ENCODE peak calls at places on chromosomes 7 and 10, in five cellular contexts. One of them, this sample, is unnamed. For H3K4me1, the result is how much of the 10 kb centered on the place peaks cover.

GRCh38 chr7:49127359-49127848 is 203.1 kb downstream of the CDC14C start:
- DNase-seq in CD8-positive, alpha-beta memory T cell: no peak
- DNase-seq in right atrium auricular region: no peak
- DNase-seq in HCT116: no peak
- DNase-seq in spleen: no peak
- DNase-seq in this sample: no peak

GRCh38 chr10:6995339-6995738 is 415.3 kb upstream of the PRKCQ start:
- DNase-seq in CD8-positive, alpha-beta memory T cell: no peak
- DNase-seq in right atrium auricular region: no peak
- DNase-seq in HCT116: no peak
- DNase-seq in spleen: no peak
- DNase-seq in this sample: no peak

GRCh38 chr10:66629976-66630375 is 295.9 kb upstream of the LRRTM3 start:
- DNase-seq in CD8-positive, alpha-beta memory T cell: no peak
- DNase-seq in right atrium auricular region: no peak
- DNase-seq in HCT116: no peak
- DNase-seq in spleen: no peak
- DNase-seq in this sample: no peak

GRCh38 chr7:108613147-108613948 is 43.7 kb downstream of the DNAJB9 start:
- DNase-seq in CD8-positive, alpha-beta memory T cell: peak
- DNase-seq in right atrium auricular region: no peak
- DNase-seq in HCT116: peak
- DNase-seq in spleen: no peak
- DNase-seq in this sample: no peak

GRCh38 chr10:69869291-69869841 is 67.7 kb downstream of the COL13A1 start:
- DNase-seq in CD8-positive, alpha-beta memory T cell: no peak
- DNase-seq in right atrium auricular region: no peak
- DNase-seq in HCT116: peak
- DNase-seq in spleen: no peak
- DNase-seq in this sample: no peak

GRCh38 chr7:14687777-14688176 is 214.8 kb downstream of the DGKB start:
- DNase-seq in CD8-positive, alpha-beta memory T cell: no peak
- DNase-seq in right atrium auricular region: no peak
- DNase-seq in HCT116: no peak
- DNase-seq in spleen: no peak
- DNase-seq in this sample: no peak

GRCh38 chr7:138388673-138389491 is 71.2 kb upstream of the TRIM24 start:
- DNase-seq in CD8-positive, alpha-beta memory T cell: no peak
- DNase-seq in right atrium auricular region: no peak
- DNase-seq in HCT116: no peak
- DNase-seq in spleen: no peak
- DNase-seq in this sample: no peak

GRCh38 chr10:93224005-93224779 is 150.5 kb downstream of the CYP26A1 start:
- DNase-seq in CD8-positive, alpha-beta memory T cell: no peak
- DNase-seq in right atrium auricular region: no peak
- DNase-seq in HCT116: no peak
- DNase-seq in spleen: no peak
- DNase-seq in this sample: no peak

GRCh38 chr10:47079177-47079580 is 168.0 kb downstream of the PTPN20 start:
- DNase-seq in CD8-positive, alpha-beta memory T cell: no peak
- DNase-seq in right atrium auricular region: no peak
- DNase-seq in HCT116: no peak
- DNase-seq in spleen: no peak
- DNase-seq in this sample: no peak

GRCh38 chr7:55187701-55188491 is 169.1 kb downstream of the EGFR start:
- DNase-seq in CD8-positive, alpha-beta memory T cell: no peak
- DNase-seq in right atrium auricular region: no peak
- DNase-seq in HCT116: no peak
- DNase-seq in spleen: no peak
- DNase-seq in this sample: no peak

GRCh38 chr7:158263110-158263963 is 324.3 kb downstream of the PTPRN2 start:
- DNase-seq in CD8-positive, alpha-beta memory T cell: no peak
- DNase-seq in right atrium auricular region: no peak
- DNase-seq in HCT116: no peak
- DNase-seq in spleen: peak
- DNase-seq in this sample: peak

GRCh38 chr10:69620625-69621024 is 9.4 kb upstream of the FAM241B start:
- DNase-seq in CD8-positive, alpha-beta memory T cell: no peak
- DNase-seq in right atrium auricular region: no peak
- DNase-seq in HCT116: no peak
- DNase-seq in spleen: no peak
- DNase-seq in this sample: no peak

DNA sequence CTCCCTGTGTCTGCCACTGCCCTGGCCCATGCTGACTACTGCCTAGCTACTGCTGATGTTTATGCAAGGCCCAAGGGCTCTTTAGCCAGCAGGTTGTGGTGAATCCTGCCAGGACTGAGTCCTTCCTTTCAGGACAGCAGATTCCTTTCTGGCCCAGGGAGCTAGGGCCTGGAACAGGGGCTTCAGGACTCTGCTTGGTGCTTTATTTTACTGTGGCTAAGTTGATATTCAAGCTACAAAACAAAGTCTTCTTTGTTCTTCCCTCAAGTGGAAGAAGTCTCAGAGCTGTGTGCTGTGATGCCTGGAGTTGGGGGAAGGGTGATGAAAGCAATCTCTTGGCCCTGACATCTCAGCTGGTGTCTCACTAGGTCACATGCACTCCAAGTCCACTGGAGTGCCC is 66.2 kb upstream of the NME8 start:
- DNase-seq in CD8-positive, alpha-beta memory T cell: no peak
- DNase-seq in right atrium auricular region: no peak
- DNase-seq in HCT116: no peak
- DNase-seq in spleen: no peak
- DNase-seq in this sample: peak
- H3K4me1 ChIP-seq in CD8-positive, alpha-beta memory T cell: under half
- H3K4me1 ChIP-seq in right atrium auricular region: under half
- H3K4me1 ChIP-seq in HCT116: under half
- H3K4me1 ChIP-seq in spleen: under half
- H3K4me1 ChIP-seq in this sample: under half

DNA sequence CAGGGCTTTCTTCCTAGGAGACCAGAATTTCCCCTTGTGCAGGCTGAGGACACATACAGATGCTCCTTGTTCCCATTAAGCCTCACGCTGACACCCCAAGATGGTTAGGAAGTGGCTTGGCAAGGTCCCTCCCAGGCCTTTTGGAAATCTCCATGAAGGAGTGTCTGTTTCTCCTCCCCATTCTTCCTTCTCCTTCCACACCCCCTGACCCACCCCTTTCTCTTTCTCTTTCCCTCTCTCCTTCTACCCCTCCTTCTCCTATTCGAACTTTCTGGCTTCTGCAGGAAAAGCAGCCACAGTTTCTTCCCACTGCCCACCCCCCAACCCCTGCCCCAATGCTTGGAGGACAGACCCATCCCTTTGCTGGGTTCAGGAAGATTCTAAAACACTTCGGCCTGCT is 80.6 kb downstream of the PPP1R3C start:
- DNase-seq in CD8-positive, alpha-beta memory T cell: no peak
- DNase-seq in right atrium auricular region: no peak
- DNase-seq in HCT116: no peak
- DNase-seq in spleen: no peak
- DNase-seq in this sample: no peak
- H3K4me3 ChIP-seq in CD8-positive, alpha-beta memory T cell: no peak
- H3K4me3 ChIP-seq in right atrium auricular region: peak
- H3K4me3 ChIP-seq in HCT116: no peak
- H3K4me3 ChIP-seq in spleen: no peak
- H3K4me3 ChIP-seq in this sample: no peak

GRCh38 chr10:126433351-126433750 is 45.1 kb upstream of the ADAM12 start:
- DNase-seq in CD8-positive, alpha-beta memory T cell: no peak
- DNase-seq in right atrium auricular region: no peak
- DNase-seq in HCT116: no peak
- DNase-seq in spleen: no peak
- DNase-seq in this sample: no peak
- H3K27ac ChIP-seq in CD8-positive, alpha-beta memory T cell: no peak
- H3K27ac ChIP-seq in right atrium auricular region: no peak
- H3K27ac ChIP-seq in HCT116: no peak
- H3K27ac ChIP-seq in spleen: no peak
- H3K27ac ChIP-seq in this sample: no peak

DNA sequence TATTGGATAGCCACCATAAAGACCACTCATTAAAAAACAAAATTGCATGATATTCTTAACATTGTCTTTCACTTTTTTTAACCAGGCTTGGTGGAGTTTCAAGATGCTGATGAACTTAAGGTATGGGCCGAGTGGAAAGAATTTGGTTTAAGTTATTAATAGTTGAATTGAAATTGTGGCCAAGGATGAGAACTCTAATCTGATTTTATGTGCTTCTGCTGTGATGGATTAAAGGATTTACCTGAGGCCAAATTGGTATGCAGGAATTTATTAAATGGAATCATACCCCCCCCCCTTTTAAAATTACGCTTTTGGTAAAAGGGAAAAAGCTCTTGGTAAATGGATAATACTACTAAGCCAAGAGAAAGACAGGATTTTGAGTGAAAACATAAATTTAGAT is 33.8 kb upstream of the TOMM7 start:
- DNase-seq in CD8-positive, alpha-beta memory T cell: no peak
- DNase-seq in right atrium auricular region: no peak
- DNase-seq in HCT116: no peak
- DNase-seq in spleen: no peak
- DNase-seq in this sample: no peak
- H3K4me1 ChIP-seq in CD8-positive, alpha-beta memory T cell: under half
- H3K4me1 ChIP-seq in right atrium auricular region: under half
- H3K4me1 ChIP-seq in HCT116: under half
- H3K4me1 ChIP-seq in spleen: under half
- H3K4me1 ChIP-seq in this sample: under half

DNA sequence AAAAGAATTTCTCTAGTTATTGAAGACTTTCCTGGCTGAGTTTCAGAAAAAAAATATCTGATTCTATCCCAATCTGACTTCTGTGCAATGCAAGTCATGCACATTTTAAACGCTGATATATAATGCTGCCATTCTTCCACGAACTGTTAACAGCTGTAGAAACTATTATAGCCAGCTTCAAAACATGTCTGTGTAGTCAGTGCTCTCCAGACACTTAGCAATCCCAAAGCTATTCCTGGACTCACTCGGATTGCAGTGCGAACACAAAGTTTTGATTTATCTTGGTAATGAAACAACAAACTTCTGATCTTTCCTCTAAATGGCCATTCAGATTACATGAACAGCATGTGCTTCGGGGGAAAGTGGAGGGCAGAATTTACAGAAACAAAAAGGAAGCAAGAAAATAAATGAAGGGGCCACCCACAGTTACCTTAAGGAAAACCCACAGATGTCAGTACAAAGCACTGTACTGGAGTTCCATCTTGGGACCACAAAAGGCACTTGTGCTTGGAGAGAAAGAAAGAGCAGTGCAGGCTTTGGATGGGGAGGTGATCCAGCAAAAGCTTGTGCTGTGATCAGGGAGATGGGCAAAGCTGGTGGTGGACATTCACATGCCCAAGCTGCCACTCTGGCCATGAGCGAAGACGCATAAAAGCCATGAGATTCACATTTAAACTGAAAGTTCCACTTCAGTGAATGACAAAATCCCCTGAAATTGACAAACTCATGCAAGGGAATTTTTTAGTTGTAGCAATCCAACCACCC is 32.2 kb upstream of the ADO start:
- DNase-seq in CD8-positive, alpha-beta memory T cell: no peak
- DNase-seq in right atrium auricular region: no peak
- DNase-seq in HCT116: no peak
- DNase-seq in spleen: no peak
- DNase-seq in this sample: no peak
- H3K4me3 ChIP-seq in CD8-positive, alpha-beta memory T cell: no peak
- H3K4me3 ChIP-seq in right atrium auricular region: no peak
- H3K4me3 ChIP-seq in HCT116: no peak
- H3K4me3 ChIP-seq in spleen: no peak
- H3K4me3 ChIP-seq in this sample: no peak

GRCh38 chr7:147305827-147306226 is 1189.2 kb downstream of the CNTNAP2 start:
- DNase-seq in CD8-positive, alpha-beta memory T cell: no peak
- DNase-seq in right atrium auricular region: no peak
- DNase-seq in HCT116: no peak
- DNase-seq in spleen: no peak
- DNase-seq in this sample: no peak
- H3K27ac ChIP-seq in CD8-positive, alpha-beta memory T cell: no peak
- H3K27ac ChIP-seq in right atrium auricular region: no peak
- H3K27ac ChIP-seq in HCT116: no peak
- H3K27ac ChIP-seq in spleen: no peak
- H3K27ac ChIP-seq in this sample: no peak

DNA sequence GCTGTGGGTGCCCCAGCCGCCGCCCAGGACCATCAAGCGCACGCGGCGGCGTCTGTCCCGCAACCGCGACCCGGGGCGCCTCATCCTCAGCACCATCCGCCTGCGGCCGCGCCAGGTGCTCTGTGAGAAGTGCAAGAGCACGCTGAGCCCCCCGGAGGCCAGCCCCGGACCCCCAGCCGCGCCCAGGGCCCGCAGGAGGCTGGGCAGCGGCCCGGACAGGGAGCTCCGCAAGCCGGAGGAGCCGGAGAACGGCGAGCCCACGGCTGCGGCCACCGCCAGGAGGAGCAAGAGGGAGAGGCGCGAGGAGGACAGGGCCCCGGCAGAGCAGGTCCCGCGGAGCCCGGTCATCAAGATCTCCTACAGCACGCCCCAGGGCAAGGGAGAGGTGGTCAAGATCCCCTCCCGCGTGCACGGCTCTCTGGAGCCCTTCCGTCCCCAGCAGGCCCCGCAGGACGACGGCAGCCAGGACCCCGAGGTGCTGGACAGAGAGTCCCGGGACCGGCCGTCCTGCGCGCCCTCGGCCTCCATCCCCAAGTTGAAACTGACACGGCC is 8.0 kb downstream of the PWWP2B start:
- DNase-seq in CD8-positive, alpha-beta memory T cell: no peak
- DNase-seq in right atrium auricular region: no peak
- DNase-seq in HCT116: no peak
- DNase-seq in spleen: peak
- DNase-seq in this sample: no peak
- H3K4me1 ChIP-seq in CD8-positive, alpha-beta memory T cell: under half
- H3K4me1 ChIP-seq in right atrium auricular region: under half
- H3K4me1 ChIP-seq in HCT116: under half
- H3K4me1 ChIP-seq in spleen: half or more
- H3K4me1 ChIP-seq in this sample: under half